ENCODE peak calls at places on chromosomes 6 and 20, in six cellular contexts. Y is WTC11, R is H1, W is K562, F is HepG2, S is GM12878. M is an unnamed sample.
A peak's percentile ranks its signal among the peaks of the same experiment; 100 is the strongest.

GRCh38 chr6:81380718-81381338 is 371.7 kb downstream of the TENT5A start:
- DNase-seq in Y (no peak), R (no peak), F (peak; percentile 77), S (no peak), W (no peak), M (no peak)

GRCh38 chr6:44071670-44072451 is 55.4 kb downstream of the MRPL14 start:
- DNase-seq in W (no peak), F (no peak), S (no peak), R (no peak), Y (no peak), M (no peak)

GRCh38 chr6:144725731-144726522 is 440.8 kb downstream of the UTRN start:
- DNase-seq in W (no peak), F (no peak), R (no peak), Y (no peak), S (no peak), M (peak; percentile 29)

GRCh38 chr6:122645256-122645655 is 35.1 kb downstream of the PKIB start:
- DNase-seq in F (no peak), S (no peak), Y (no peak), R (no peak), W (no peak), M (no peak)

GRCh38 chr20:58022711-58023110 is 205.7 kb downstream of the ANKRD60 start:
- DNase-seq in S (no peak), R (no peak), W (no peak), F (no peak), Y (no peak), M (no peak)

GRCh38 chr6:24720131-24720603 is 1.2 kb upstream of the C6orf62 start:
- DNase-seq in W (peak; percentile 64), F (peak; percentile 32), S (no peak), Y (peak; percentile 28), R (no peak), M (peak; percentile 46)

GRCh38 chr6:84018453-84019061 is 15.0 kb upstream of the MRAP2 start:
- DNase-seq in W (no peak), Y (no peak), S (no peak), R (no peak), F (no peak), M (peak; percentile 30)

GRCh38 chr6:81818778-81819491 is 66.5 kb upstream of the TENT5A start:
- DNase-seq in W (no peak), S (peak; percentile 25), Y (no peak), F (no peak), R (no peak), M (no peak)

GRCh38 chr20:56411759-56412472 is at the start of gene CASS4:
- DNase-seq in R (no peak), F (peak; percentile 68), S (no peak), Y (no peak), W (peak; percentile 81), M (no peak)

GRCh38 chr6:116424001-116424400 is 37.2 kb upstream of the CALHM6 start:
- DNase-seq in Y (no peak), F (no peak), W (no peak), R (no peak), S (no peak), M (no peak)

GRCh38 chr6:43376551-43376981 is 7.1 kb upstream of the ZNF318 start:
- DNase-seq in R (no peak), F (no peak), W (no peak), Y (no peak), S (peak; percentile 88), M (no peak)

GRCh38 chr6:72042088-72042487 is 155.7 kb downstream of the RIMS1 start:
- DNase-seq in F (no peak), Y (no peak), W (no peak), S (no peak), R (no peak), M (no peak)

GRCh38 chr6:111148110-111148509 is 60.8 kb downstream of the SLC16A10 start:
- DNase-seq in Y (no peak), S (no peak), F (no peak), W (no peak), R (no peak), M (no peak)

GRCh38 chr20:17648306-17648646 is 33.8 kb downstream of the RRBP1 start:
- DNase-seq in S (no peak), R (no peak), Y (no peak), W (no peak), F (no peak), M (no peak)

GRCh38 chr20:46215913-46216707 is 92.2 kb downstream of the CDH22 start:
- DNase-seq in S (no peak), Y (peak; percentile 63), F (peak; percentile 55), W (peak; percentile 78), R (peak; percentile 81), M (peak; percentile 80)

GRCh38 chr6:31689249-31690110 is 8.6 kb upstream of the LY6G5C start:
- DNase-seq in Y (peak; percentile 69), F (no peak), R (no peak), S (no peak), W (peak; percentile 72), M (peak; percentile 72)

GRCh38 chr6:148395583-148396101 is 53.0 kb downstream of the SASH1 start:
- DNase-seq in F (no peak), S (no peak), Y (no peak), W (no peak), R (no peak), M (no peak)

GRCh38 chr6:111992851-111993250 is 61.1 kb upstream of the CCN6 start:
- DNase-seq in R (no peak), Y (no peak), W (no peak), F (no peak), S (no peak), M (no peak)

GRCh38 chr6:129163551-129163950 is 280.6 kb downstream of the LAMA2 start:
- DNase-seq in R (no peak), S (no peak), Y (no peak), F (no peak), W (no peak), M (no peak)
- TF ChIP-seq CREB1 in R (no peak), S (no peak), Y (no peak), F (no peak), W (no peak), M (no peak)

DNA sequence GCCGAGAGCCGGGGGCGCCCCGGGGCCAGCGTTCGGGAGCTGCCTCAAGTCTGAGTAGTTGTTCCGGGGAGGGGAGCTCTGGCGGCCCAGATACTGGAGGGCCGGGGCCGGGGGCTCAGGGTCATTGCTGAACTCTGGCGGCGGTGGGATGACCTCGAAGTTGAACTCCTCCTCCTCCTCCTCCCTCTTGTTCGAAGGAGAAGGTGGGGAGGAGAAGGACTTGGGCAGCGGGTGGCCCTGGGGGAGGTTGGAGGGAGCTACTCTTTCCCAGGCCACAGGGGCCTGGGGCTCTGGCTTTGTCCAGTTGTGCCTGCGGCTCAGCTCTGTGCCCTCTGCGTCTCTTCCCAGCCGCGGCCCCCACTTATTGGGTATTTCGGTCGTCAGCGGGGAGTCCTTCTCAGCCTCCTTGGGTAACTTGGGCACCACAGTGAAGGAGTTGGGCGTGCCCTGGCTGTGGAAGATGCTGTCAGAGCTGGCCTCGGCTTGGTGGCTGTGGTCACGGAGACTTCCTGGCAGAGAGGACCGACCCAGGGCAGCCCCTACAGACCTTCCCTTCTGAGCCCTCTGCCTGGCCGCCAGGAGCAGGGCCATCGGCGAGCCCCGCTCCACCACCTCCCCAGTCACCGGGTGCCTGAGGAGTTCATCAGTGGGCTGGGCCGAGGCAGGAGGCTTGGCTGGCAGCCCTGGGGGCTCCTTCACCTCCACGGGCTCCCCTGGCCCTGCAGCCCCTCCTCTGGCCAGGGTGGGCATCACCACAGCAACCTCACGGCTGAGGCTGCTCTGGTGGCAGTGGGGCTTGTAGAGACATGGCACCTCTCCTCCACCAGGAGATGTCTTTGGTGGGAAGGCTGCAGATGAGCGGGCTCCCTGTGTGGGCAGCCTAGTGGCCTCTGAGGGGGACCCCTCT is 37.4 kb downstream of the C6orf132 start:
- DNase-seq in Y (peak; percentile 56), W (no peak), S (no peak), R (no peak), F (no peak), M (peak; percentile 72)
- TF ChIP-seq CTCF in Y (no peak), W (peak; percentile 10), S (no peak), R (no peak), F (no peak), M (peak; percentile 16)

GRCh38 chr6:142303191-142303564 is 1.4 kb downstream of the ADGRG6 start:
- DNase-seq in S (no peak), Y (no peak), R (no peak), W (no peak), F (peak; percentile 35), M (no peak)

GRCh38 chr6:142302427-142303190 is 802 bp downstream of the ADGRG6 start:
- DNase-seq in S (no peak), F (peak; percentile 55), R (no peak), Y (no peak), W (no peak), M (peak; percentile 45)

GRCh38 chr6:142301421-142302391 is at the start of gene ADGRG6:
- DNase-seq in S (no peak), F (peak; percentile 82), R (no peak), W (peak; percentile 22), Y (peak; percentile 72), M (peak; percentile 87)

GRCh38 chr6:142300302-142300701 is 1.5 kb upstream of the ADGRG6 start:
- DNase-seq in S (no peak), R (no peak), W (no peak), Y (no peak), F (no peak), M (no peak)

DNA sequence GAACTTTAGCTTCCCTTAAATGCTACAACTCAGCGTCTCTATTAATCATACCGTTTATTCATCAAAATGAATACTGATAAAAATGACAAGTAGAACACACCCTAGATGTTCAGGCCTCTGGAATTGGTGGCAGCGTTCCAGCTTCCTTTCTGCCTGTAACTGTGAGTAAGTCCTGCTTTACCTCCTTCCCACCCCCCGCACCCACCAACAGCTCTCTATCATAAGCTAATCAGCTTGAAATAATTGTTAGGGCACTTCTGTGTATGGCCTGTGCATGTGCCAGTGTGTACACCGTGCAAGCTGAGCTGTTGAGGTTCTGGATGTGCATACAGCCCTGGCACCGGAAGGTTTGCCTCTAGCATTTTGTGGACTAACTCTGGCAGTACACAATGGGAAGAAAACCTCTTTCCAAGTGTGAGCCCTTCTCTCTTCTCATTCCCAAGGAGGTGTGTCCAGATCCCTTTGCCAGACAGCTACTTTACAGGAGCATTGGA is 1.0 kb upstream of the ADGRG6 start:
- DNase-seq in R (no peak), S (no peak), F (peak; percentile 52), Y (no peak), W (no peak), M (no peak)
- TF ChIP-seq CREB1 in R (no peak), S (no peak), F (no peak), Y (no peak), W (no peak), M (no peak)

GRCh38 chr6:55448446-55448845 is 121.2 kb downstream of the GFRAL start:
- DNase-seq in R (no peak), F (no peak), S (no peak), W (no peak), Y (no peak), M (no peak)

GRCh38 chr6:55450007-55450406 is 122.7 kb downstream of the GFRAL start:
- DNase-seq in R (no peak), Y (no peak), S (no peak), W (no peak), F (no peak), M (no peak)

GRCh38 chr6:55445648-55446204 is 118.5 kb downstream of the GFRAL start:
- DNase-seq in S (peak; percentile 4), Y (no peak), W (no peak), F (peak; percentile 12), R (no peak), M (peak; percentile 64)

GRCh38 chr6:55443238-55444134 is 116.2 kb downstream of the GFRAL start:
- DNase-seq in W (no peak), F (no peak), Y (no peak), S (no peak), R (no peak), M (no peak)

DNA sequence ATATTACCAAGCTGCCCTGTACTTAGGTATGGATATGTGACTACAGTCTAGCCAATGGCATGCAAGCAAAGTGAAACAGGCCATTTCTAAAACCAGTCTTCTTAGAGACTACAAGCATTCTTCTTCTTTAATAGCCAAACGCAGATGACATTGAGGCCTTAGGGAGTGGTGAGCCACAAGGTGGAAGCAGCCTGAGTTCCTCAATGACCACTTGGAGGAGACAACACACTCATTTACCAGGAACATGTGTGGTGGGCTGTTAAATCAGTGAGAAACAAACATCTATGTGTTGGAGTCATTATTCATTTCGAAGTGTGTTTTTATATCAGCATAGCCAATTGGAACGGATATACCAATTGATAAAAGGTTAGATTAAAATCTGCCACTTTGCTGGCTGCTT is 122.0 kb downstream of the GFRAL start:
- DNase-seq in F (no peak), S (no peak), Y (peak; percentile 12), R (no peak), W (no peak), M (peak; percentile 52)
- TF ChIP-seq CTCF in F (no peak), S (no peak), Y (no peak), R (no peak), W (no peak), M (peak; percentile 48)